ENCODE peak calls at places on chromosome 16, in eight cellular contexts. One of them, this sample, is unnamed.

GRCh38 chr16:71923941-71924690 is 28.8 kb downstream of the IST1 start:
- DNase-seq in adipocyte: peak; percentile 27
- DNase-seq in bronchial epithelial cell: no peak
- DNase-seq in fibroblast of the aortic adventitia: peak; percentile 33
- DNase-seq in right atrium auricular region: no peak
- DNase-seq in AG09309: no peak
- DNase-seq in HepG2: no peak
- DNase-seq in IMR-90: no peak
- DNase-seq in this sample: no peak

GRCh38 chr16:11251525-11252481 is 4.2 kb downstream of the SOCS1 start:
- DNase-seq in right atrium auricular region: no peak
- DNase-seq in adipocyte: peak; percentile 19
- DNase-seq in fibroblast of the aortic adventitia: peak; percentile 33
- DNase-seq in bronchial epithelial cell: peak; percentile 23
- DNase-seq in AG09309: peak; percentile 56
- DNase-seq in HepG2: no peak
- DNase-seq in IMR-90: peak; percentile 91
- DNase-seq in this sample: peak; percentile 53

GRCh38 chr16:1494129-1494640 is 1.0 kb downstream of the TELO2 start:
- DNase-seq in bronchial epithelial cell: peak; percentile 34
- DNase-seq in AG09309: peak; percentile 25
- DNase-seq in IMR-90: peak; percentile 69
- DNase-seq in fibroblast of the aortic adventitia: peak; percentile 83
- DNase-seq in HepG2: peak; percentile 27
- DNase-seq in adipocyte: peak; percentile 60
- DNase-seq in right atrium auricular region: peak; percentile 66
- DNase-seq in this sample: peak; percentile 36

GRCh38 chr16:55965099-55965498 is 89.9 kb upstream of the CES5A start:
- DNase-seq in AG09309: no peak
- DNase-seq in HepG2: no peak
- DNase-seq in bronchial epithelial cell: no peak
- DNase-seq in right atrium auricular region: no peak
- DNase-seq in IMR-90: no peak
- DNase-seq in fibroblast of the aortic adventitia: no peak
- DNase-seq in adipocyte: no peak
- DNase-seq in this sample: no peak

GRCh38 chr16:65658339-65659275 is 536.7 kb upstream of the CDH11 start:
- DNase-seq in bronchial epithelial cell: peak; percentile 99
- DNase-seq in HepG2: no peak
- DNase-seq in right atrium auricular region: no peak
- DNase-seq in fibroblast of the aortic adventitia: peak; percentile 95
- DNase-seq in adipocyte: peak; percentile 74
- DNase-seq in IMR-90: peak; percentile 86
- DNase-seq in AG09309: peak; percentile 71
- DNase-seq in this sample: peak; percentile 37

GRCh38 chr16:12971216-12971615 is 69.8 kb downstream of the SHISA9 start:
- DNase-seq in AG09309: no peak
- DNase-seq in IMR-90: no peak
- DNase-seq in fibroblast of the aortic adventitia: no peak
- DNase-seq in adipocyte: peak; percentile 24
- DNase-seq in right atrium auricular region: no peak
- DNase-seq in bronchial epithelial cell: peak; percentile 17
- DNase-seq in HepG2: no peak
- DNase-seq in this sample: peak; percentile 71

GRCh38 chr16:54928421-54929089 is 2.1 kb upstream of the IRX5 start:
- DNase-seq in AG09309: no peak
- DNase-seq in right atrium auricular region: no peak
- DNase-seq in adipocyte: peak; percentile 77
- DNase-seq in fibroblast of the aortic adventitia: peak; percentile 21
- DNase-seq in bronchial epithelial cell: no peak
- DNase-seq in IMR-90: no peak
- DNase-seq in HepG2: no peak
- DNase-seq in this sample: no peak

GRCh38 chr16:30352488-30353401 is 2.4 kb downstream of the CD2BP2 start:
- DNase-seq in fibroblast of the aortic adventitia: no peak
- DNase-seq in right atrium auricular region: no peak
- DNase-seq in IMR-90: no peak
- DNase-seq in AG09309: no peak
- DNase-seq in bronchial epithelial cell: no peak
- DNase-seq in HepG2: peak; percentile 68
- DNase-seq in adipocyte: no peak
- DNase-seq in this sample: no peak

GRCh38 chr16:23374721-23375120 is 72.6 kb downstream of the SCNN1B start:
- DNase-seq in IMR-90: no peak
- DNase-seq in right atrium auricular region: no peak
- DNase-seq in AG09309: no peak
- DNase-seq in adipocyte: no peak
- DNase-seq in fibroblast of the aortic adventitia: no peak
- DNase-seq in HepG2: no peak
- DNase-seq in bronchial epithelial cell: no peak
- DNase-seq in this sample: no peak

GRCh38 chr16:85527042-85527766 is 85.9 kb upstream of the GSE1 start:
- DNase-seq in HepG2: no peak
- DNase-seq in right atrium auricular region: no peak
- DNase-seq in AG09309: no peak
- DNase-seq in bronchial epithelial cell: no peak
- DNase-seq in IMR-90: no peak
- DNase-seq in adipocyte: no peak
- DNase-seq in fibroblast of the aortic adventitia: no peak
- DNase-seq in this sample: no peak

DNA sequence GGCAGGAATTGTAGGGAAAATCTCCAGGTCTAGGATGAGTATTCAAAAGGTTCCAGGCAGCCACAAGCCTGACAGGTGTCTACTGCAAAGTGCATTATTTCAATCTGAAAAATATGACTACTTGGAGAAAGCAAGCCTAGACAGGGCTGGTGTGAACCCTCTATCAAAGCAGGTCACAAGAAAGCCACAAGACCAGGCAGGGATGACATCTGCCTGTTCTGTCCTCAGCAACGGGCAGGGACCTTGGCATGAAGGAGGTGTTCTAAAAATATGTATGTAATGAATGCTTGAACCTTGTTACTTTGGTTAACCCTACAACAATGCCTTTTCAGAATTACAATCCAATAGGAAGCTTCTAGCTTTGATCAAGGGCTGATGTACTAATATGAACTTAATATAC is 1.2 kb upstream of the COX6A2 start:
- DNase-seq in right atrium auricular region: no peak
- DNase-seq in bronchial epithelial cell: no peak
- DNase-seq in IMR-90: no peak
- DNase-seq in HepG2: no peak
- DNase-seq in fibroblast of the aortic adventitia: no peak
- DNase-seq in adipocyte: no peak
- DNase-seq in AG09309: no peak
- DNase-seq in this sample: no peak
- H3K4me3 ChIP-seq in right atrium auricular region: no peak overlapping the region
- H3K4me3 ChIP-seq in bronchial epithelial cell: no peak overlapping the region
- H3K4me3 ChIP-seq in IMR-90: no peak overlapping the region
- H3K4me3 ChIP-seq in HepG2: no peak overlapping the region
- H3K4me3 ChIP-seq in fibroblast of the aortic adventitia: no peak overlapping the region
- H3K4me3 ChIP-seq in adipocyte: no peak overlapping the region
- H3K4me3 ChIP-seq in AG09309: no peak overlapping the region
- H3K4me3 ChIP-seq in this sample: no peak overlapping the region

GRCh38 chr16:88681084-88681680 is 5.1 kb downstream of the SNAI3 start:
- DNase-seq in adipocyte: no peak
- DNase-seq in HepG2: peak; percentile 60
- DNase-seq in fibroblast of the aortic adventitia: no peak
- DNase-seq in AG09309: no peak
- DNase-seq in IMR-90: no peak
- DNase-seq in bronchial epithelial cell: peak; percentile 17
- DNase-seq in right atrium auricular region: no peak
- DNase-seq in this sample: no peak
- H3K4me3 ChIP-seq in adipocyte: no peak overlapping the region
- H3K4me3 ChIP-seq in HepG2: peak overlapping the region; percentile 58
- H3K4me3 ChIP-seq in fibroblast of the aortic adventitia: no peak overlapping the region
- H3K4me3 ChIP-seq in AG09309: no peak overlapping the region
- H3K4me3 ChIP-seq in IMR-90: no peak overlapping the region
- H3K4me3 ChIP-seq in bronchial epithelial cell: no peak overlapping the region
- H3K4me3 ChIP-seq in right atrium auricular region: no peak overlapping the region
- H3K4me3 ChIP-seq in this sample: no peak overlapping the region

DNA sequence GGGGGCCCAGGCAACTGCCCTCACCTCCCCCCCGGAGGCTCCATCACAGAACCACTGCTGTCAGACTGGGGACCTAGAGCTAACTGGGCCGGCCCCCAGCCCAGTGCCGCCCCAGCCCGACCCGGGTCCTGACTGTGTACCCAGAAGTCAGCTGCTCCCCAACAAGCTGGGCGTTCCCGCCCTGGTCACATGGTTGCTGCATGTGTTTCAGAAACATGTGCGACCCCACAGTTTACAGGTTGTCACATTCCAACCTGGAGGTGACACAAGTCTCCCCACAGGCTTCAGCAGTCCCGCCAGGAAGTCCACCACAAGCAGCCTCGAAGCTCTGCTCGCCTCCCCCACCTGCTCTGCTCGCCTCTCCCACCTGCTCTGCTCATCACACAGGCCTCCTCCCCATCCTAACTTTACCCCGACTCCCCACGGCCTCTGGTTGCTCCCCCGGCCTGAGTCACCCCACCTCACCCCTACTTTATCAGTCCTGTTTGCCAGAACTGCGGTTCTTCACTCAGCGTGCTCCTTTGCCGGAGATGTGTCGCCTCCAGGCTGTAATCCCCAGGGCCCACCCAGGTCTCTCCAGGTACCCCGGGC is 968 bp downstream of the MRPL28 start:
- DNase-seq in right atrium auricular region: no peak
- DNase-seq in fibroblast of the aortic adventitia: no peak
- DNase-seq in IMR-90: no peak
- DNase-seq in adipocyte: no peak
- DNase-seq in HepG2: no peak
- DNase-seq in AG09309: no peak
- DNase-seq in bronchial epithelial cell: no peak
- DNase-seq in this sample: no peak
- H3K4me3 ChIP-seq in right atrium auricular region: no peak overlapping the region
- H3K4me3 ChIP-seq in fibroblast of the aortic adventitia: peak overlapping the region; percentile 59
- H3K4me3 ChIP-seq in IMR-90: no peak overlapping the region
- H3K4me3 ChIP-seq in adipocyte: peak overlapping the region; percentile 68
- H3K4me3 ChIP-seq in HepG2: peak overlapping the region; percentile 79
- H3K4me3 ChIP-seq in AG09309: peak overlapping the region; percentile 50
- H3K4me3 ChIP-seq in bronchial epithelial cell: peak overlapping the region; percentile 40
- H3K4me3 ChIP-seq in this sample: peak overlapping the region; percentile 41

DNA sequence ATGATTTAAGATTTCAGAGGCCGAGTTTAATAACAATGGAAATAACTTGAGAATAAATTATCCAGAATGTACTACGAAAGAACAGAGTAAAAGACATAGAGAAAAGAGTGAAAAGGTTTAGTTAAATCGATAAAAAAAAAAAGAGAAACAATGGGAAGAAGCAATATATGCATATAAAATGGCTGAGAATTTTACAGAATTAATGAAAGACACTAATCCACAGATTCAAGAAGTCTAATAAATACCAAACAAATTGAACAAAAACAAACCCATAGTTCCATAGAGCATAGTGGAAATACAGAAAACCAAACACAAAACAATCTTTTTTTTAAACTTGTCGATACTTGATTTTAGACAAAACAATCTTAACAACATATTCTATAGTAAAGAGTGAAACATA is 1.7 kb downstream of the PSME3IP1 start:
- DNase-seq in adipocyte: no peak
- DNase-seq in IMR-90: no peak
- DNase-seq in AG09309: no peak
- DNase-seq in HepG2: no peak
- DNase-seq in bronchial epithelial cell: no peak
- DNase-seq in right atrium auricular region: no peak
- DNase-seq in fibroblast of the aortic adventitia: no peak
- DNase-seq in this sample: no peak
- H3K4me3 ChIP-seq in adipocyte: peak overlapping the region; percentile 99
- H3K4me3 ChIP-seq in IMR-90: no peak overlapping the region
- H3K4me3 ChIP-seq in AG09309: no peak overlapping the region
- H3K4me3 ChIP-seq in HepG2: peak overlapping the region; percentile 93
- H3K4me3 ChIP-seq in bronchial epithelial cell: no peak overlapping the region
- H3K4me3 ChIP-seq in right atrium auricular region: no peak overlapping the region
- H3K4me3 ChIP-seq in fibroblast of the aortic adventitia: no peak overlapping the region
- H3K4me3 ChIP-seq in this sample: no peak overlapping the region

DNA sequence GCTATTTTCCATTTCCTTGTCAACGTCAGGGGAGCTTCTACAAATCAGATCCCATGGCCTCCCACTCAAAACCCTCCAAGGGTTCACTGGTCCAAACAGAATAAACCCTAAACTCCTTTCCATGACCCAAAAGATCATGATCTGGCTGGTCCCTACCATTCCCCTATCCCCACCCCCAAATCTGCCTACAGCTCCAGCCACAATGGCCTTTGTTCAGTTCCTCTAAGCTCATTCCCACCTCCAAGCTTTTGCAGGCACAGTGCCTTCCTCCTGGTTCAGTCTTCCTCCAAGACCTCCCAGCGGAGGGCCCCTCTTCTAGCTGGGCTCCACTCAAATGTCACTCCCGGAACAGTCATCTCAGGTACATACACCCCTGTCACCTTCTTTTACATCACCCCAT is 2.0 kb downstream of the GPRC5B start:
- DNase-seq in adipocyte: no peak
- DNase-seq in fibroblast of the aortic adventitia: no peak
- DNase-seq in bronchial epithelial cell: no peak
- DNase-seq in right atrium auricular region: no peak
- DNase-seq in IMR-90: no peak
- DNase-seq in HepG2: no peak
- DNase-seq in AG09309: no peak
- DNase-seq in this sample: no peak
- H3K4me3 ChIP-seq in adipocyte: peak overlapping the region; percentile 83
- H3K4me3 ChIP-seq in fibroblast of the aortic adventitia: peak overlapping the region; percentile 85
- H3K4me3 ChIP-seq in bronchial epithelial cell: no peak overlapping the region
- H3K4me3 ChIP-seq in right atrium auricular region: peak overlapping the region; percentile 72
- H3K4me3 ChIP-seq in IMR-90: no peak overlapping the region
- H3K4me3 ChIP-seq in HepG2: no peak overlapping the region
- H3K4me3 ChIP-seq in AG09309: no peak overlapping the region
- H3K4me3 ChIP-seq in this sample: no peak overlapping the region